ENCODE peak calls at places on chromosomes 6 and 20, in six cellular contexts. G is A549, T is heart left ventricle, V is body of pancreas, C is right lobe of liver, J is gastrocnemius medialis. F is an unnamed sample.

GRCh38 chr20:34703573-34704176 is 469 bp upstream of the TP53INP2 start:
- ATAC-seq in G (peak), T (peak), V (peak), C (peak), J (peak), F (peak)

GRCh38 chr6:157274116-157274470 is 49.2 kb downstream of the TMEM242 start:
- ATAC-seq in G (no peak), T (no peak), V (no peak), C (no peak), J (no peak), F (no peak)

GRCh38 chr6:6586671-6587526 is 1.6 kb upstream of the LY86 start:
- ATAC-seq in G (no peak), T (no peak), V (no peak), C (no peak), J (no peak), F (no peak)

GRCh38 chr6:126550323-126550722 is 210.4 kb downstream of the CENPW start:
- ATAC-seq in G (no peak), T (no peak), V (no peak), C (no peak), J (no peak), F (no peak)

GRCh38 chr20:24332956-24333355 is 136.5 kb upstream of the SYNDIG1 start:
- ATAC-seq in G (no peak), T (no peak), V (no peak), C (no peak), J (no peak), F (no peak)

GRCh38 chr20:23386304-23387117 is 24.5 kb downstream of the GZF1 start:
- ATAC-seq in G (no peak), T (no peak), V (no peak), C (peak), J (no peak), F (no peak)

GRCh38 chr6:110337481-110337880 is 20.7 kb downstream of the METTL24 start:
- ATAC-seq in G (no peak), T (no peak), V (no peak), C (no peak), J (no peak), F (no peak)

GRCh38 chr6:106056738-106057390 is 29.3 kb upstream of the PRDM1 start:
- ATAC-seq in G (no peak), T (no peak), V (no peak), C (no peak), J (no peak), F (no peak)

GRCh38 chr6:21840428-21840827 is 246.9 kb downstream of the SOX4 start:
- ATAC-seq in G (no peak), T (no peak), V (no peak), C (peak), J (no peak), F (no peak)

GRCh38 chr20:35831029-35831428 is 59.2 kb downstream of the PHF20 start:
- ATAC-seq in G (no peak), T (no peak), V (no peak), C (no peak), J (no peak), F (no peak)

GRCh38 chr6:22886881-22887581 is 317.7 kb downstream of the HDGFL1 start:
- ATAC-seq in G (no peak), T (no peak), V (no peak), C (no peak), J (no peak), F (no peak)

GRCh38 chr6:115594894-115595293 is 465.8 kb downstream of the FRK start:
- ATAC-seq in G (no peak), T (no peak), V (no peak), C (no peak), J (no peak), F (no peak)

GRCh38 chr6:53673138-53673801 is 7.7 kb upstream of the KLHL31 start:
- ATAC-seq in G (peak), T (peak), V (peak), C (peak), J (no peak), F (no peak)

GRCh38 chr6:15483060-15483459 is 179.8 kb downstream of the DTNBP1 start:
- ATAC-seq in G (no peak), T (no peak), V (no peak), C (no peak), J (no peak), F (no peak)

GRCh38 chr6:15481892-15482291 is 180.9 kb downstream of the DTNBP1 start:
- ATAC-seq in G (no peak), T (peak), V (no peak), C (no peak), J (peak), F (no peak)

GRCh38 chr6:15481414-15481813 is 181.4 kb downstream of the DTNBP1 start:
- ATAC-seq in G (no peak), T (no peak), V (no peak), C (no peak), J (no peak), F (no peak)

GRCh38 chr6:15479761-15480160 is 183.1 kb downstream of the DTNBP1 start:
- ATAC-seq in G (no peak), T (peak), V (no peak), C (no peak), J (no peak), F (no peak)

DNA sequence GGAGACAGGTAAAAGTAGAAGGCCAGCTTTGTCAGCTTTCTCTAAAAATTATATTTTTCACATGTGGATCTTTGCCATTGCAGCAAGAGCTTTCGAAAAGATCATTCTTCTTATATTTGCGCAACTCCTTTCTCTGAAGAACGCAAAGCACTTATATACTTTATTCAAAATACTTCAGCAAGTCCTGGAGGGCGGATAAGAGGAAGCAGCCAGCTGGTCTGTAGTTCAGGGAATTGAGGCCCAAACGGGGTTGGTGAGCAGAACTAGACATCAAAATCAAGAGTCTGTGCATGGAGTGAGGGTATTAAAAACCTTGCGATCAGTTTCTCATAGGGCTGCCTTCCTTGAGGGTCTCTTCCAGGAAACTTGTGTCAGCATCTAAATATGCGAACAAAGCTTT is 182.3 kb downstream of the DTNBP1 start:
- ATAC-seq in G (no peak), T (no peak), V (no peak), C (no peak), J (no peak), F (no peak)
- TF ChIP-seq POLR2A in G (no peak), T (no peak), V (no peak), C (no peak), J (no peak), F (no peak)

GRCh38 chr6:36984581-36985383 is 1.2 kb downstream of the MTCH1 start:
- ATAC-seq in G (no peak), T (peak), V (no peak), C (no peak), J (no peak), F (no peak)
- TF ChIP-seq POLR2A in G (no peak), T (no peak), V (no peak), C (no peak), J (no peak), F (no peak)

GRCh38 chr6:28277746-28278145 is 3.6 kb upstream of the PGBD1 start:
- ATAC-seq in G (no peak), T (no peak), V (no peak), C (peak), J (no peak), F (no peak)

GRCh38 chr6:28282923-28283322 is 1.6 kb downstream of the PGBD1 start:
- ATAC-seq in G (no peak), T (no peak), V (no peak), C (no peak), J (no peak), F (no peak)

GRCh38 chr6:28280595-28281287 is 631 bp upstream of the PGBD1 start:
- ATAC-seq in G (no peak), T (no peak), V (no peak), C (no peak), J (no peak), F (no peak)

GRCh38 chr6:28281288-28282064 is at the start of gene PGBD1:
- ATAC-seq in G (peak), T (peak), V (peak), C (peak), J (peak), F (peak)
- TF ChIP-seq POLR2A in G (peak), T (peak), V (peak), C (peak), J (no peak), F (peak)

GRCh38 chr6:163860194-163861081 is 445.9 kb downstream of the QKI start:
- ATAC-seq in G (no peak), T (peak), V (no peak), C (peak), J (peak), F (peak)
- TF ChIP-seq POLR2A in G (no peak), T (no peak), V (no peak), C (no peak), J (no peak), F (no peak)

DNA sequence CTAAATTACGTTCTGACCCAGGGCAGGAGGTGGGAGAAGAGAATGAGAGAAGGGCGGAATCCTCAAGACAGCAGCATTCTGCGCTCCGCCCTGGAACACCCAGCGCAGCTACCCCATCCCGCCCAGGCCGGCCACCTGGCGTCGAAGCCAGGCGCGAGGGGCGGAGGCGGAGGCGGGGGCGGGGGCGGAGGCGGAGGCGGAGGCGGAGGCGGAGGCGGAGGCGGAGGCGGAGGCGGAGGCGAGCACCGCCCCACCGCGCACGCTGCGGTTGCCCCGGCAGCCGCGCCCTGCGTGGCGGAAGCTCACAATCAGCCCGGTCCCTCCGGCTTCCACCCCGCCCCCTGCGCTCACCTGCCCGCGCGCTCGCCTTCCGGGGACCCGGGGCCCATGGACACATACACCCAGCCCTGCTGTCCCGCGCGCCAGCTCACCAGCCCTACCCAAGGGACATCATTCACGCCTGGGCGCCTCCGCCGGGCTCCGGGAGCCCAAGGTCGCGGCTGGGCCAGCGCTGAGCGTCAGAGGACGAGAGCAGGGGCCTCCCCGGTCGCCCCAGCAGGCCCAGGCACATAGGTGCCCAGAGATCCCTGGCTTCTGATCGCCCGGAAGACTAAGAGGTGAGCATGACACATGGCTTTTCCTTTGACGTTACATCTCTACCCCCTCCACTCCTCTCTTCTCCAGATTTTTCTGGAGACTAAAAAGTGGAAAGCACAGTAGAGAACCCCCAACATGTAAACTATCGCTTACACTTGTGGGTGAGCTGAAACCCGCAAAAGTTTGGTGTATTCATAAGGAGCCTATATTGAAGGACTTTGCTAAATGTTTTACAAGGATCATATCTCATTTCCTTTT is at the start of gene ANKEF1:
- ATAC-seq in G (peak), T (peak), V (peak), C (peak), J (peak), F (peak)
- TF ChIP-seq POLR2A in G (peak), T (no peak), V (peak), C (peak), J (no peak), F (no peak)

GRCh38 chr6:89638320-89639195 is at the start of gene LYRM2:
- ATAC-seq in G (peak), T (peak), V (peak), C (peak), J (peak), F (peak)
- TF ChIP-seq POLR2A in G (peak), T (peak), V (peak), C (peak), J (peak), F (peak)

GRCh38 chr6:3063733-3064700 is 4.3 kb upstream of the RIPK1 start:
- ATAC-seq in G (peak), T (peak), V (peak), C (peak), J (peak), F (peak)
- TF ChIP-seq POLR2A in G (peak), T (peak), V (peak), C (peak), J (peak), F (peak)

DNA sequence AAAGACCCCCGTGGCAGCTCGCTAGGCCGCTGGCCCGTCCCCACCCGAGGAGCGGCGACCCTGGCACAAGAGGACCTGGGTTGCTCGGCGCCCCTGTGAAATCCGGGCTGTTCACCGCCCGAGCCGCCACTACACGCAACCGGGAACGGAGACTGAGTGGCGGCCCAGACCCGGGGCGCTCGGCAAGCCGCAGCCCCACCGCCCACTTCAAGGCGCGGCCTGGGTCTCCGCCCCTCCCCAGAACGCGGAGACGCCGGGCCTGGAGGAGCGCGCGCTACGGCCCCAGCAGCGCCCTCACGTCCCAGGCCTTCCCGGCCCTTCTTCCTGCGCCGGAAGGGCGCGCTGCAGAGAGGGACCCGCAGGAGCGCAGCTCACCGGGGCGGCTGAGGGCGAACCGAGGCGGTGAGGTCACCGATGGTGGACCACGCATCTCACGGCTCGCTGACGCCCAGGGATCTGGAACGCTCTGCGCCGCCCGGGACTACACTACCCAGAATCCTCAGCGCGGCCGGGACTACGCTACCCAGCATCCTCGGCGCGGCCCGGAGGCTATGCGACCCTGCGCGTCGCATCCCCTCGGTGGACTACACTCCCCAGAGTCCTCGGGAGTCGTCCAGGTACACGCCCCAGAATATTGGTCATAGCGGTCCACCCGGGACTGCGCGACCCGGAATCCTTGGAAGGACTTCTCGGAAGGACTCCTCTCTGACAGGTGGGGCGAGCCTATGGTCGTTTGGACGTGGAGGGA is at the start of gene ZNF337:
- ATAC-seq in G (peak), T (peak), V (peak), C (peak), J (peak), F (peak)
- TF ChIP-seq POLR2A in G (peak), T (peak), V (peak), C (peak), J (peak), F (peak)

GRCh38 chr20:37090357-37090871 is 5.4 kb downstream of the RBL1 start:
- ATAC-seq in G (no peak), T (no peak), V (no peak), C (no peak), J (no peak), F (no peak)
- TF ChIP-seq POLR2A in G (no peak), T (no peak), V (no peak), C (no peak), J (no peak), F (no peak)

GRCh38 chr6:36980129-36980528 is 5.9 kb downstream of the MTCH1 start:
- ATAC-seq in G (no peak), T (no peak), V (no peak), C (no peak), J (peak), F (no peak)

GRCh38 chr6:36978687-36979086 is 7.3 kb downstream of the MTCH1 start:
- ATAC-seq in G (no peak), T (no peak), V (no peak), C (no peak), J (no peak), F (no peak)

GRCh38 chr6:36983538-36983937 is 2.5 kb downstream of the MTCH1 start:
- ATAC-seq in G (no peak), T (no peak), V (no peak), C (no peak), J (no peak), F (no peak)

GRCh38 chr6:36979343-36979742 is 6.7 kb downstream of the MTCH1 start:
- ATAC-seq in G (peak), T (peak), V (peak), C (peak), J (peak), F (peak)

GRCh38 chr6:36980876-36981619 is 4.9 kb downstream of the MTCH1 start:
- ATAC-seq in G (no peak), T (no peak), V (no peak), C (no peak), J (no peak), F (no peak)
- TF ChIP-seq POLR2A in G (no peak), T (no peak), V (no peak), C (no peak), J (no peak), F (no peak)